ENCODE peak calls at places on chromosome 2, in five cellular contexts. Z is sigmoid colon, V is upper lobe of left lung, O is transverse colon, Q is SK-N-SH. R is an unnamed sample.

GRCh38 chr2:104944495-104944894 is 90.6 kb downstream of the POU3F3 start:
- DNase-seq in V (no peak), Q (peak; percentile 35), O (no peak), Z (no peak), R (no peak)

GRCh38 chr2:144703852-144704324 is 184.0 kb upstream of the ZEB2 start:
- DNase-seq in V (no peak), Q (no peak), Z (peak; percentile 70), O (peak; percentile 18), R (peak; percentile 100)

GRCh38 chr2:125564471-125564870 is 1091.5 kb upstream of the GYPC start:
- DNase-seq in V (no peak), Z (no peak), O (no peak), Q (no peak), R (no peak)

GRCh38 chr2:217162533-217162932 is 302.7 kb upstream of the TNP1 start:
- DNase-seq in O (no peak), Q (no peak), Z (no peak), V (no peak), R (peak; percentile 24)

GRCh38 chr2:111972955-111973565 is 74.7 kb downstream of the MERTK start:
- DNase-seq in Q (no peak), V (no peak), O (peak; percentile 17), Z (no peak), R (no peak)

GRCh38 chr2:227818569-227819397 is 5.1 kb downstream of the CCL20 start:
- DNase-seq in Q (no peak), Z (peak; percentile 79), O (peak; percentile 39), V (no peak), R (peak; percentile 100)

GRCh38 chr2:135694711-135695110 is 46.9 kb upstream of the UBXN4 start:
- DNase-seq in V (no peak), Q (no peak), Z (no peak), O (no peak), R (no peak)

GRCh38 chr2:15313657-15314056 is 247.5 kb downstream of the NBAS start:
- DNase-seq in Z (no peak), Q (no peak), V (no peak), O (no peak), R (no peak)

GRCh38 chr2:101121174-101121573 is 30.0 kb downstream of the TBC1D8 start:
- DNase-seq in Q (no peak), Z (no peak), V (no peak), O (peak; percentile 59), R (no peak)

GRCh38 chr2:168434164-168434563 is 21.9 kb upstream of the CERS6 start:
- DNase-seq in Z (no peak), Q (peak; percentile 52), O (peak; percentile 56), V (no peak), R (no peak)

GRCh38 chr2:108536911-108537310 is 2.6 kb downstream of the LIMS1 start:
- DNase-seq in V (no peak), Z (no peak), O (no peak), Q (no peak), R (no peak)

GRCh38 chr2:9630001-9630749 is 622 bp downstream of the YWHAQ start:
- DNase-seq in O (peak; percentile 83), Q (peak; percentile 92), Z (peak; percentile 89), V (peak; percentile 96), R (peak; percentile 65)

GRCh38 chr2:160415991-160416390 is 77.6 kb downstream of the RBMS1 start:
- DNase-seq in Z (no peak), V (no peak), O (no peak), Q (no peak), R (no peak)

GRCh38 chr2:73952499-73953446 is 26.1 kb downstream of the DGUOK start:
- DNase-seq in O (no peak), V (peak; percentile 28), Q (no peak), Z (no peak), R (no peak)

GRCh38 chr2:55134316-55134706 is 84.1 kb upstream of the RTN4 start:
- DNase-seq in V (no peak), Z (no peak), Q (no peak), O (no peak), R (no peak)

GRCh38 chr2:142241016-142241415 is 110.2 kb upstream of the LRP1B start:
- DNase-seq in V (no peak), Q (no peak), O (no peak), Z (no peak), R (no peak)

GRCh38 chr2:64318476-64318748 is 135.6 kb upstream of the LGALSL start:
- DNase-seq in Z (no peak), V (no peak), O (no peak), Q (no peak), R (no peak)

GRCh38 chr2:69181806-69182427 is 168.9 kb downstream of the ANTXR1 start:
- DNase-seq in Q (no peak), O (no peak), V (no peak), Z (no peak), R (no peak)

GRCh38 chr2:216911886-216912285 is 52.0 kb upstream of the TNP1 start:
- DNase-seq in V (no peak), Q (no peak), O (no peak), Z (no peak), R (no peak)

GRCh38 chr2:138827426-138828054 is 47.4 kb upstream of the NXPH2 start:
- DNase-seq in V (no peak), Q (peak; percentile 18), Z (no peak), O (no peak), R (peak; percentile 44)

DNA sequence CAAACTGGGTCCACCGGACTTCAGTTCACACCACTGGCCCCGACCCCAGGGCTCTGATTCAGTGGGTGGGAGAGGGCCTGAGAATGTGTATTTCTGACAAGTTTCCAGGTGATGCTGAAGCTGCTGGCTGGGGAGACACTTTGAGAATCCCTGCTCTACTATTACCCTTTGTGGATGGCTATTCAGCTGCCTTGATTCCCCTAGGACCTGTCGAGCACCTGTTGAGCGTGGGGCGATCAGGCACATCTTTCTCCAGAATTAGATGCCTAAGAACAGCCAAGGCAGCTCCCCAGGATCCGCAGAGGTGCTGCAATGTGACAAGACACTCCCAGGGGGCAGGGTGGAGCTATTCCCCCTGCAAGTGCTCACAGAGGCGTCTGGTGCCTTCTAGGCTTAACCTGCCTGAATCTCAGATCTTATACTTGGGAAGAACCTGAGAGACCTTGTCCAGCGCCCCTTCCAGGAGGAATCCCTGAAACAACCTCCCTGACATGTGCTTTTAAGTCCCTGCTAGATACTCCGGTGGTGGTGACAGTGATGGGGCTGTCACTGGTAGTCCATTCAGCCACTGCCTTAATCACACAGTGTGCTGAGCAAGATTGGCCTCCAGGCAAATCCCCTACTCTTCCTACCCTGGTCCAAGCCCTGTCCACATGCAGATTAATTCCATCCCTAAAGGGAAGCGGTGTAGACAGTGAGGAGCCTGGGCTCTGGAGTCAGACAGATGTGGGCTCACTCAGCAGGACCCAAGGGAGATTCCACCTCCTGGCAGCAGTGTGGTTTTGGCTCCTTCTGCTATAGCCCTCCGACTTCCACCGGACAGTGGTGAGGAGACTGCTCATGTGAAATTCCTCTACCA is 43.4 kb upstream of the OTOF start:
- DNase-seq in Z (peak; percentile 39), Q (peak; percentile 65), V (no peak), O (peak; percentile 21), R (peak; percentile 20)
- H3K27me3 ChIP-seq in Z (no peaks in the 10 kb centered on the region), Q (peaks cover 16% of the 10 kb centered on the region), V (no peaks in the 10 kb centered on the region), O (peaks cover 6% of the 10 kb centered on the region), R (peaks cover 7% of the 10 kb centered on the region)

GRCh38 chr2:236507393-236508085 is 62.1 kb upstream of the ACKR3 start:
- DNase-seq in Q (peak; percentile 90), V (peak; percentile 90), Z (peak; percentile 77), O (peak; percentile 32), R (no peak)
- TF ChIP-seq POLR2AphosphoS5 in Q (no peak), V (no peak), Z (no peak), O (no peak), R (no peak)

GRCh38 chr2:176125215-176126054 is 2.9 kb downstream of the HOXD9 start:
- DNase-seq in O (no peak), V (no peak), Q (no peak), Z (peak; percentile 56), R (no peak)
- H3K27me3 ChIP-seq in O (peaks cover 94% of the 10 kb centered on the region), V (peaks cover 86% of the 10 kb centered on the region), Q (no peaks in the 10 kb centered on the region), Z (peaks cover 5% of the 10 kb centered on the region), R (peaks cover 84% of the 10 kb centered on the region)

GRCh38 chr2:40227200-40227599 is 224.7 kb downstream of the SLC8A1 start:
- DNase-seq in V (no peak), Z (no peak), O (no peak), Q (no peak), R (no peak)

GRCh38 chr2:40220177-40220925 is 231.5 kb downstream of the SLC8A1 start:
- DNase-seq in Z (peak; percentile 78), O (peak; percentile 8), Q (no peak), V (no peak), R (peak; percentile 14)

GRCh38 chr2:40225670-40226069 is 226.2 kb downstream of the SLC8A1 start:
- DNase-seq in V (no peak), O (no peak), Z (no peak), Q (no peak), R (no peak)

GRCh38 chr2:40228296-40228695 is 223.6 kb downstream of the SLC8A1 start:
- DNase-seq in Q (no peak), O (no peak), V (no peak), Z (no peak), R (no peak)

DNA sequence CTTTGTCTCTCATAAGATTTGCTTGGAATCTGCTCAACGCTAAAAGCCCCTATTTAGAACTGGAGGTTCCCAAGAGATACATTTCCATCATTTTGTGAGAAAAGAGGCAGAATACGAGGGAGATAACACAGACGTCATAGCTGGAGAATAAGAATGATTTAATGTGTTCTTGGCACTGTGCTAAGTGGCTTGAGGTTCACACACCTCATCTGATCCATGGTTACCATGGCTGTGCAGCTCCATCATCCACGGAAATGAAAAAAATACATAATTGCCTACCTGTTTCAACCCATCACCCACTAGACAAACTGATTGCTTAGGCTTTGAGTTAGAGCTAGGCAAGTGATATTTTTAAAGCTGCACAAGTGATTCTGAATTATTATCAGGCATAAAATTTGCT is 227.6 kb downstream of the SLC8A1 start:
- DNase-seq in O (no peak), Z (no peak), V (no peak), Q (no peak), R (no peak)
- TF ChIP-seq POLR2AphosphoS5 in O (no peak), Z (no peak), V (no peak), Q (no peak), R (no peak)

DNA sequence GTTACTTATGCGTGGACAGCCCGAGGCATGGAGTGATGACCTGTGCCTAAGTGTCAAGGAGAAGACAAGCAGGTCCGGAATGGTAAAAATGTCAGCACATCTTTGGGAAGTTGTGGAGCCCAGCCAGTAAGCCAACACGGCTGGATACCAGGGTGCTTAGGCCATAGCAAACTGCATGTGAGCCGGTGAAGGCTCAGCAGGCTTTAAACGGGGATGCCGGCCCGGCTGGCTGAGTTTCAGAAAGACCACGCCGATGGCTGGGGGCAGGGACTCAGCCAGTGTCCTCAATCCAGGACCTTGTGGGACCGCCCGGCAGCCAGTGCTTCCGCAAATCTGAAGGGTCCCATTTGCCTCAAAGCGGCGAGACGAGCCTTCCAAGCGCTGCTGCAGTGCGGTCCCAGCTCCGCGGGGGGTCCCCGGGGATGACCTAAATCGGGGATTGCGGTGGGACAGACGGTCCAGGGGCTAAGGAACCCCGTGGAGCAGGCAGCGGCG is 946 bp upstream of the AGAP1 start:
- DNase-seq in O (no peak), Z (no peak), Q (no peak), V (peak; percentile 79), R (no peak)
- H3K27me3 ChIP-seq in O (no peaks in the 10 kb centered on the region), Z (no peaks in the 10 kb centered on the region), Q (no peaks in the 10 kb centered on the region), V (no peaks in the 10 kb centered on the region), R (peaks cover 13% of the 10 kb centered on the region)

DNA sequence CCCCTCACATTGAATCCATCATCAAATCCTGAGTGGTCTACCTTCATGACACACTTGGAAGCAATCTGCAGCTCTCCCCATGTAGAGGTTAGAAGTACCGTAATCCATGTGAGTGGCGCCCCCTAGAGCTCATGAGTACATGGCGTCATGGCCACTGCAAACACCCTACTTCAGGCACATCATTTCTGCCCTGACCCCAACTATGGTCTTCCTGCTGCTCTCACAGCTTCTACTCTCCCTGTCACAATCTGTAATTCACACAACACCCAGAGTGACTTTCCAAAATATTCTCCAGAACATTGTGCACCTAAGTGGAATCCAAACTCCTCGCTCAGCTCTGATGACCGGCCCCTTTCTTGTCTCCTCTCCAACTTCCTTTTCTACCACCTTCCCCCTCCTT is 141.9 kb downstream of the ANKRD44 start:
- DNase-seq in Z (peak; percentile 78), O (peak; percentile 80), V (no peak), Q (peak; percentile 70), R (peak; percentile 77)
- TF ChIP-seq POLR2AphosphoS5 in Z (no peak), O (no peak), V (no peak), Q (no peak), R (no peak)

R was measured in HL-60.